ENCODE peak calls at places on chromosomes 3 and 15, in six cellular contexts. K is NCI-H187; E is midbrain; F is activated T-cell treated with anti-CD3 and anti-CD28 coated beads, Interleukin-2, amount 50 U/mL, for 4 hours; H is GM19239; Z is NCI-H2029. Y is an unnamed sample.

GRCh38 chr3:194522579-194523046 is 35.8 kb upstream of the ATP13A3 start:
- DNase-seq in F (no peak), Z (no peak), H (no peak), E (no peak), K (no peak), Y (no peak)

GRCh38 chr3:16788440-16789057 is 96.2 kb upstream of the PLCL2 start:
- DNase-seq in H (no peak), E (no peak), F (no peak), Z (no peak), K (no peak), Y (no peak)

GRCh38 chr3:33889394-33890039 is 91.1 kb downstream of the PDCD6IP start:
- DNase-seq in Z (no peak), E (no peak), H (no peak), K (no peak), F (no peak), Y (no peak)

GRCh38 chr3:196216081-196216564 is at the start of gene SLC51A:
- DNase-seq in H (no peak), K (no peak), E (no peak), Z (no peak), F (no peak), Y (no peak)

GRCh38 chr15:67120839-67121540 is 55.6 kb downstream of the SMAD3 start:
- DNase-seq in Z (no peak), E (peak), K (no peak), H (no peak), F (peak), Y (no peak)

GRCh38 chr3:123660276-123660675 is 75.4 kb upstream of the HACD2 start:
- DNase-seq in F (no peak), K (no peak), E (no peak), H (no peak), Z (no peak), Y (no peak)

GRCh38 chr15:22887157-22887951 is 48.9 kb downstream of the NIPA2 start:
- DNase-seq in F (no peak), Z (no peak), H (no peak), E (no peak), K (no peak), Y (no peak)

GRCh38 chr3:126270145-126270811 is 86.9 kb downstream of the KLF15 start:
- DNase-seq in F (no peak), K (no peak), E (peak), Z (peak), H (no peak), Y (peak)

GRCh38 chr3:116341381-116341780 is 103.9 kb downstream of the LSAMP start:
- DNase-seq in Z (no peak), H (no peak), K (no peak), F (no peak), E (no peak), Y (no peak)

GRCh38 chr3:38533285-38533994 is 37.3 kb downstream of the EXOG start:
- DNase-seq in E (no peak), K (no peak), F (no peak), Z (no peak), H (no peak), Y (no peak)

GRCh38 chr3:197468866-197469382 is 86.8 kb downstream of the BDH1 start:
- DNase-seq in K (no peak), H (no peak), E (no peak), F (no peak), Z (no peak), Y (no peak)

GRCh38 chr3:73365756-73366397 is 258.9 kb downstream of the PDZRN3 start:
- DNase-seq in H (no peak), K (no peak), E (peak), Z (no peak), F (no peak), Y (no peak)

GRCh38 chr3:127204841-127205582 is 12.1 kb downstream of the PRR23E start:
- DNase-seq in K (no peak), E (no peak), H (no peak), F (no peak), Z (no peak), Y (no peak)

GRCh38 chr15:60835974-60836373 is 357.0 kb upstream of the ICE2 start:
- DNase-seq in K (no peak), F (no peak), E (no peak), Z (no peak), H (no peak), Y (no peak)

GRCh38 chr3:44065311-44065710 is 176.4 kb upstream of the TOPAZ1 start:
- DNase-seq in Z (peak), E (peak), H (no peak), F (no peak), K (no peak), Y (peak)

GRCh38 chr3:21390856-21391255 is 360.2 kb downstream of the ZNF385D start:
- DNase-seq in K (no peak), F (no peak), H (no peak), E (no peak), Z (no peak), Y (no peak)

GRCh38 chr3:53464424-53464823 is 30.0 kb upstream of the CACNA1D start:
- DNase-seq in K (no peak), Z (no peak), E (no peak), H (no peak), F (no peak), Y (no peak)

GRCh38 chr15:33971811-33972210 is 3.5 kb downstream of the CHRM5 start:
- DNase-seq in H (no peak), E (no peak), F (no peak), Z (no peak), K (no peak), Y (no peak)

GRCh38 chr3:36362216-36362615 is 18.1 kb upstream of the STAC start:
- DNase-seq in F (no peak), H (no peak), K (no peak), Z (no peak), E (no peak), Y (no peak)

GRCh38 chr3:56855856-56856538 is 54.2 kb upstream of the ARHGEF3 start:
- DNase-seq in H (no peak), Z (no peak), F (peak), E (peak), K (no peak), Y (peak)

GRCh38 chr3:139718415-139718814 is 40.6 kb upstream of the NMNAT3 start:
- DNase-seq in F (no peak), K (peak), H (no peak), E (peak), Z (no peak), Y (peak)

GRCh38 chr3:13885704-13886010 is 5.8 kb upstream of the WNT7A start:
- DNase-seq in Z (no peak), H (no peak), F (no peak), E (no peak), K (no peak), Y (no peak)

GRCh38 chr15:60479711-60480110 is 769 bp upstream of the ICE2 start:
- DNase-seq in E (no peak), F (no peak), K (no peak), H (no peak), Z (no peak), Y (no peak)

GRCh38 chr3:8794247-8794646 is 24.8 kb upstream of the OXTR start:
- DNase-seq in K (no peak), Z (no peak), F (no peak), H (no peak), E (no peak), Y (no peak)

GRCh38 chr3:27575509-27575908 is 91.3 kb upstream of the SLC4A7 start:
- DNase-seq in K (no peak), Z (no peak), F (no peak), H (no peak), E (no peak), Y (no peak)

GRCh38 chr3:95721938-95722337 is 1092.5 kb upstream of the EPHA6 start:
- DNase-seq in E (no peak), K (no peak), Z (no peak), F (no peak), H (no peak), Y (no peak)

GRCh38 chr3:151171145-151171544 is 31.9 kb downstream of the GPR171 start:
- DNase-seq in K (no peak), E (peak), Z (no peak), F (peak), H (no peak), Y (no peak)

GRCh38 chr3:1214928-1215327 is 122.1 kb downstream of the CNTN6 start:
- DNase-seq in H (no peak), K (no peak), Z (no peak), E (no peak), F (no peak), Y (no peak)

GRCh38 chr3:167852216-167852615 is 116.7 kb downstream of the SERPINI1 start:
- DNase-seq in K (no peak), Z (no peak), H (no peak), F (no peak), E (no peak), Y (no peak)

GRCh38 chr3:148727242-148727641 is 29.5 kb downstream of the AGTR1 start:
- DNase-seq in F (no peak), Z (peak), K (no peak), H (no peak), E (peak), Y (peak)

GRCh38 chr3:10770547-10770946 is 45.5 kb upstream of the SLC6A11 start:
- DNase-seq in H (no peak), F (no peak), Z (no peak), E (no peak), K (no peak), Y (no peak)

GRCh38 chr3:190175490-190175889 is 54.8 kb upstream of the P3H2 start:
- DNase-seq in F (no peak), K (no peak), H (no peak), E (no peak), Z (no peak), Y (no peak)

GRCh38 chr3:38411591-38411990 is 42.1 kb upstream of the ACVR2B start:
- DNase-seq in K (no peak), E (no peak), Z (no peak), H (no peak), F (no peak), Y (no peak)

GRCh38 chr15:92891533-92892200 is 8.5 kb upstream of the CHD2 start:
- DNase-seq in F (no peak), H (no peak), K (no peak), Z (no peak), E (no peak), Y (no peak)

GRCh38 chr3:50436063-50436674 is 67.3 kb downstream of the CACNA2D2 start:
- DNase-seq in K (peak), Z (peak), F (peak), H (peak), E (peak), Y (peak)

GRCh38 chr3:15325228-15325627 is 7.2 kb downstream of the SH3BP5 start:
- DNase-seq in F (no peak), Z (no peak), E (no peak), K (no peak), H (no peak), Y (no peak)

GRCh38 chr15:69592954-69593353 is 140.3 kb downstream of the RPLP1 start:
- DNase-seq in K (no peak), H (no peak), F (no peak), Z (no peak), E (no peak), Y (peak)

GRCh38 chr3:146313411-146314111 is 62.7 kb upstream of the PLSCR4 start:
- DNase-seq in E (no peak), K (no peak), F (no peak), H (no peak), Z (no peak), Y (no peak)

GRCh38 chr3:48240711-48241491 is at the start of gene ZNF589:
- DNase-seq in E (peak), H (peak), F (peak), K (peak), Z (peak), Y (peak)

GRCh38 chr15:77528968-77529319 is 103.8 kb downstream of the LINGO1 start:
- DNase-seq in K (no peak), Z (no peak), F (no peak), E (no peak), H (no peak), Y (no peak)

Y was measured in NCI-H1092 treated with DMSO at 0.1 percent for 48 hours.